ENCODE peak calls at places on chromosomes 12 and 14, in seven cellular contexts. One of them, this sample, is unnamed.

GRCh38 chr12:126156806-126157574 is 1091.8 kb downstream of the AACS start:
- ATAC-seq in upper lobe of left lung: no peak
- ATAC-seq in HCT116: no peak
- ATAC-seq in A549: no peak
- ATAC-seq in HepG2: no peak
- ATAC-seq in K562: no peak
- ATAC-seq in heart left ventricle: no peak
- ATAC-seq in this sample: no peak

GRCh38 chr12:88683628-88684027 is 103.4 kb upstream of the KITLG start:
- ATAC-seq in upper lobe of left lung: no peak
- ATAC-seq in HCT116: no peak
- ATAC-seq in A549: no peak
- ATAC-seq in HepG2: no peak
- ATAC-seq in K562: no peak
- ATAC-seq in heart left ventricle: no peak
- ATAC-seq in this sample: no peak

GRCh38 chr12:3261782-3262359 is 184.7 kb downstream of the TSPAN9 start:
- ATAC-seq in upper lobe of left lung: no peak
- ATAC-seq in HCT116: no peak
- ATAC-seq in A549: no peak
- ATAC-seq in HepG2: no peak
- ATAC-seq in K562: no peak
- ATAC-seq in heart left ventricle: peak; percentile 8
- ATAC-seq in this sample: no peak

GRCh38 chr14:84496677-84497076 is 1033.3 kb upstream of the FLRT2 start:
- ATAC-seq in upper lobe of left lung: no peak
- ATAC-seq in HCT116: no peak
- ATAC-seq in A549: no peak
- ATAC-seq in HepG2: no peak
- ATAC-seq in K562: no peak
- ATAC-seq in heart left ventricle: no peak
- ATAC-seq in this sample: no peak

GRCh38 chr12:54287316-54288157 is 7.0 kb downstream of the HNRNPA1 start:
- ATAC-seq in upper lobe of left lung: no peak
- ATAC-seq in HCT116: peak; percentile 23
- ATAC-seq in A549: peak; percentile 2
- ATAC-seq in HepG2: no peak
- ATAC-seq in K562: peak; percentile 11
- ATAC-seq in heart left ventricle: no peak
- ATAC-seq in this sample: no peak

GRCh38 chr14:71021347-71022014 is 114.2 kb downstream of the PCNX1 start:
- ATAC-seq in upper lobe of left lung: no peak
- ATAC-seq in HCT116: peak; percentile 79
- ATAC-seq in A549: no peak
- ATAC-seq in HepG2: no peak
- ATAC-seq in K562: no peak
- ATAC-seq in heart left ventricle: no peak
- ATAC-seq in this sample: no peak

GRCh38 chr14:94132285-94132887 is 3.0 kb upstream of the IFI27L2 start:
- ATAC-seq in upper lobe of left lung: no peak
- ATAC-seq in HCT116: peak; percentile 24
- ATAC-seq in A549: peak; percentile 23
- ATAC-seq in HepG2: no peak
- ATAC-seq in K562: no peak
- ATAC-seq in heart left ventricle: no peak
- ATAC-seq in this sample: no peak

GRCh38 chr12:27243006-27243405 is 1.1 kb upstream of the STK38L start:
- ATAC-seq in upper lobe of left lung: no peak
- ATAC-seq in HCT116: no peak
- ATAC-seq in A549: no peak
- ATAC-seq in HepG2: no peak
- ATAC-seq in K562: no peak
- ATAC-seq in heart left ventricle: no peak
- ATAC-seq in this sample: no peak

GRCh38 chr12:117433878-117434277 is 72.5 kb upstream of the NOS1 start:
- ATAC-seq in upper lobe of left lung: no peak
- ATAC-seq in HCT116: no peak
- ATAC-seq in A549: no peak
- ATAC-seq in HepG2: no peak
- ATAC-seq in K562: no peak
- ATAC-seq in heart left ventricle: no peak
- ATAC-seq in this sample: no peak

GRCh38 chr12:109592195-109592904 is 18.8 kb downstream of the MVK start:
- ATAC-seq in upper lobe of left lung: no peak
- ATAC-seq in HCT116: no peak
- ATAC-seq in A549: no peak
- ATAC-seq in HepG2: no peak
- ATAC-seq in K562: no peak
- ATAC-seq in heart left ventricle: peak; percentile 83
- ATAC-seq in this sample: no peak

GRCh38 chr12:106976668-106977067 is 10.3 kb downstream of the MTERF2 start:
- ATAC-seq in upper lobe of left lung: no peak
- ATAC-seq in HCT116: no peak
- ATAC-seq in A549: no peak
- ATAC-seq in HepG2: no peak
- ATAC-seq in K562: no peak
- ATAC-seq in heart left ventricle: peak; percentile 31
- ATAC-seq in this sample: no peak

GRCh38 chr12:30422844-30423243 is 272.8 kb downstream of the IPO8 start:
- ATAC-seq in upper lobe of left lung: no peak
- ATAC-seq in HCT116: no peak
- ATAC-seq in A549: no peak
- ATAC-seq in HepG2: no peak
- ATAC-seq in K562: no peak
- ATAC-seq in heart left ventricle: peak; percentile 50
- ATAC-seq in this sample: no peak

GRCh38 chr12:6950944-6951540 is at the start of gene PTPN6:
- ATAC-seq in upper lobe of left lung: peak; percentile 72
- ATAC-seq in HCT116: no peak
- ATAC-seq in A549: no peak
- ATAC-seq in HepG2: no peak
- ATAC-seq in K562: no peak
- ATAC-seq in heart left ventricle: peak; percentile 33
- ATAC-seq in this sample: peak; percentile 16

GRCh38 chr14:57182760-57183503 is 85.8 kb downstream of the EXOC5 start:
- ATAC-seq in upper lobe of left lung: no peak
- ATAC-seq in HCT116: peak; percentile 78
- ATAC-seq in A549: peak; percentile 71
- ATAC-seq in HepG2: peak; percentile 68
- ATAC-seq in K562: peak; percentile 76
- ATAC-seq in heart left ventricle: no peak
- ATAC-seq in this sample: no peak

GRCh38 chr14:32509632-32510187 is 180.6 kb downstream of the AKAP6 start:
- ATAC-seq in upper lobe of left lung: peak; percentile 58
- ATAC-seq in HCT116: no peak
- ATAC-seq in A549: peak; percentile 88
- ATAC-seq in HepG2: peak; percentile 76
- ATAC-seq in K562: no peak
- ATAC-seq in heart left ventricle: peak; percentile 84
- ATAC-seq in this sample: peak; percentile 93

GRCh38 chr14:51236314-51236713 is 3.7 kb upstream of the TMX1 start:
- ATAC-seq in upper lobe of left lung: no peak
- ATAC-seq in HCT116: no peak
- ATAC-seq in A549: no peak
- ATAC-seq in HepG2: no peak
- ATAC-seq in K562: peak; percentile 60
- ATAC-seq in heart left ventricle: no peak
- ATAC-seq in this sample: no peak

GRCh38 chr12:563250-563781 is 99.9 kb downstream of the NINJ2 start:
- ATAC-seq in upper lobe of left lung: no peak
- ATAC-seq in HCT116: no peak
- ATAC-seq in A549: no peak
- ATAC-seq in HepG2: no peak
- ATAC-seq in K562: no peak
- ATAC-seq in heart left ventricle: no peak
- ATAC-seq in this sample: no peak

GRCh38 chr12:32483499-32483898 is 84.1 kb downstream of the FGD4 start:
- ATAC-seq in upper lobe of left lung: peak; percentile 79
- ATAC-seq in HCT116: no peak
- ATAC-seq in A549: peak; percentile 45
- ATAC-seq in HepG2: no peak
- ATAC-seq in K562: no peak
- ATAC-seq in heart left ventricle: peak; percentile 67
- ATAC-seq in this sample: peak; percentile 76

GRCh38 chr14:61662437-61663311 is 32.6 kb upstream of the HIF1A start:
- ATAC-seq in upper lobe of left lung: peak; percentile 74
- ATAC-seq in HCT116: peak; percentile 40
- ATAC-seq in A549: peak; percentile 55
- ATAC-seq in HepG2: no peak
- ATAC-seq in K562: peak; percentile 35
- ATAC-seq in heart left ventricle: peak; percentile 63
- ATAC-seq in this sample: no peak

GRCh38 chr14:56294125-56294524 is 175.9 kb downstream of the PELI2 start:
- ATAC-seq in upper lobe of left lung: no peak
- ATAC-seq in HCT116: peak; percentile 89
- ATAC-seq in A549: peak; percentile 89
- ATAC-seq in HepG2: peak; percentile 66
- ATAC-seq in K562: peak; percentile 70
- ATAC-seq in heart left ventricle: no peak
- ATAC-seq in this sample: no peak

GRCh38 chr14:25464772-25465171 is 414.8 kb upstream of the STXBP6 start:
- ATAC-seq in upper lobe of left lung: no peak
- ATAC-seq in HCT116: no peak
- ATAC-seq in A549: no peak
- ATAC-seq in HepG2: no peak
- ATAC-seq in K562: no peak
- ATAC-seq in heart left ventricle: no peak
- ATAC-seq in this sample: no peak

DNA sequence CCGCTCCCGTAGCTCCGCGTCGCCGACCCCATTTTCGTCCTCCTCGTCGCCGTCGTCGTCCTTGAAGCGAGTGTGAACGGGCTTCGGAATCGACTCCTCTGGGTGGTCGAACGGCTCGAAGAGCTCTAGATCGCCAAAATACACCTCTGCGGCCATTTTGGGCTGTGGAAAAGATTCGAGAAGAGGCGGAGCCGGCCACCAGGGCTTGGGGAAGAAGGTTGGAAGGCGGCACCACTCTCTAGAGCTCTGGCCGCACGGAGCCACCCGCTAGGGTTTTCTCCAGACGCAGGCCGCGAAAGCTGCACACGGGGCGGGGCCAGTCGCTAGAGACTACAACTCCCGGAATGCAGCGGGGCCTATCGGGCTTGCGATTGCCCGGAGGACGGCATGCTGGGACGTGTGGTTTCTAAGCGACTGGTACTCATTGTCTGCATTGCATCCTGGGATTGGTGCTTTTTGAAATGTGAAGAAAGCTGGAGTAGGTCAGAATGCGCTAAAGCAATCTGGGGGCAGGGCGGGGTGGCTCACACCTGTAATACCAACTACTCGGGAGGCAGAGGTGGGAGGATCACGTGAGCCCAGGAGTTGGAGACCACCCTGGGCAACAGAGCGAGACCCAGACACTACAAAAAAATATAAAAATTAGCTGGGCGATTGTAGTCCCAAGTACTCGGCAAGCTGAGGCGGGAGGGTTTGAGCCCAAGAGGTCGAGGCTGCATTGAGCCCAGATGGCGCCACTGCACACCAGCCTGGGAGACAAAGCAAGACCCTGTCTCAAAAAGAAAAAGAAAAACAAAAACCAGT is at the start of gene ZCCHC8:
- ATAC-seq in upper lobe of left lung: peak; percentile 99
- ATAC-seq in HCT116: peak; percentile 97
- ATAC-seq in A549: peak; percentile 96
- ATAC-seq in HepG2: peak; percentile 94
- ATAC-seq in K562: peak; percentile 91
- ATAC-seq in heart left ventricle: peak; percentile 98
- ATAC-seq in this sample: peak; percentile 99
- TF ChIP-seq CTCF in upper lobe of left lung: no peak
- TF ChIP-seq CTCF in HCT116: peak; percentile 26
- TF ChIP-seq CTCF in A549: peak; percentile 30
- TF ChIP-seq CTCF in HepG2: peak; percentile 45
- TF ChIP-seq CTCF in K562: peak; percentile 16
- TF ChIP-seq CTCF in heart left ventricle: no peak
- TF ChIP-seq CTCF in this sample: peak; percentile 38

DNA sequence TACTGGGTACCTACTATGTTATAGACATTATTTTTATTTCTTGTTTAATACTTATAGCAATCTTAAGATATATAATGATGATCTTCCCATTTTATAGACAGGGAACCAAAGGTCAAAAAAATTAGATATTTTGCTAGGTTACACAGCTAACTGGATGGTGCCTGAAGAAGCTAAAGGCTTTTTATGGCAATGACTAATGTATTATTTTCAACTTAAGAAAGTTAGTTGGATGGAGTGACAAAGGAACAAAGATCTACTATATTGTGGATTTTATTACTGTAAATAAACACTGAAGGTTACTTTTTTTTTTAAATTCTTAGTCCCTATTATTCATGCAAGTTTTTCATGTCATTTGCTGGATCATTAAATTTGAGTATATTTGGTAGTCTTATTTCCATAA is 227.9 kb downstream of the GPHN start:
- ATAC-seq in upper lobe of left lung: no peak
- ATAC-seq in HCT116: no peak
- ATAC-seq in A549: no peak
- ATAC-seq in HepG2: no peak
- ATAC-seq in K562: no peak
- ATAC-seq in heart left ventricle: no peak
- ATAC-seq in this sample: no peak
- TF ChIP-seq POLR2A in upper lobe of left lung: no peak
- TF ChIP-seq POLR2A in HCT116: no peak
- TF ChIP-seq POLR2A in A549: no peak
- TF ChIP-seq POLR2A in HepG2: no peak
- TF ChIP-seq POLR2A in K562: no peak
- TF ChIP-seq POLR2A in heart left ventricle: no peak
- TF ChIP-seq POLR2A in this sample: no peak

GRCh38 chr14:38197001-38197760 is 10.5 kb upstream of the SSTR1 start:
- ATAC-seq in upper lobe of left lung: no peak
- ATAC-seq in HCT116: no peak
- ATAC-seq in A549: no peak
- ATAC-seq in HepG2: peak; percentile 57
- ATAC-seq in K562: no peak
- ATAC-seq in heart left ventricle: no peak
- ATAC-seq in this sample: no peak

GRCh38 chr14:38199768-38200167 is 7.9 kb upstream of the SSTR1 start:
- ATAC-seq in upper lobe of left lung: no peak
- ATAC-seq in HCT116: no peak
- ATAC-seq in A549: no peak
- ATAC-seq in HepG2: no peak
- ATAC-seq in K562: no peak
- ATAC-seq in heart left ventricle: no peak
- ATAC-seq in this sample: no peak

GRCh38 chr14:38198425-38198824 is 9.3 kb upstream of the SSTR1 start:
- ATAC-seq in upper lobe of left lung: no peak
- ATAC-seq in HCT116: no peak
- ATAC-seq in A549: no peak
- ATAC-seq in HepG2: no peak
- ATAC-seq in K562: no peak
- ATAC-seq in heart left ventricle: no peak
- ATAC-seq in this sample: no peak

GRCh38 chr14:38199076-38199475 is 8.6 kb upstream of the SSTR1 start:
- ATAC-seq in upper lobe of left lung: no peak
- ATAC-seq in HCT116: no peak
- ATAC-seq in A549: no peak
- ATAC-seq in HepG2: peak; percentile 32
- ATAC-seq in K562: no peak
- ATAC-seq in heart left ventricle: no peak
- ATAC-seq in this sample: no peak

GRCh38 chr14:38197761-38198345 is 9.9 kb upstream of the SSTR1 start:
- ATAC-seq in upper lobe of left lung: no peak
- ATAC-seq in HCT116: no peak
- ATAC-seq in A549: no peak
- ATAC-seq in HepG2: no peak
- ATAC-seq in K562: no peak
- ATAC-seq in heart left ventricle: no peak
- ATAC-seq in this sample: no peak
- TF ChIP-seq CTCF in upper lobe of left lung: no peak
- TF ChIP-seq CTCF in HCT116: no peak
- TF ChIP-seq CTCF in A549: no peak
- TF ChIP-seq CTCF in HepG2: no peak
- TF ChIP-seq CTCF in K562: no peak
- TF ChIP-seq CTCF in heart left ventricle: no peak
- TF ChIP-seq CTCF in this sample: no peak

GRCh38 chr12:46268617-46269428 is at the start of gene SLC38A1:
- ATAC-seq in upper lobe of left lung: peak; percentile 88
- ATAC-seq in HCT116: peak; percentile 80
- ATAC-seq in A549: peak; percentile 87
- ATAC-seq in HepG2: peak; percentile 89
- ATAC-seq in K562: peak; percentile 87
- ATAC-seq in heart left ventricle: peak; percentile 87
- ATAC-seq in this sample: peak; percentile 90
- TF ChIP-seq POLR2A in upper lobe of left lung: no peak
- TF ChIP-seq POLR2A in HCT116: peak; percentile 63
- TF ChIP-seq POLR2A in A549: peak; percentile 42
- TF ChIP-seq POLR2A in HepG2: peak; percentile 84
- TF ChIP-seq POLR2A in K562: peak; percentile 88
- TF ChIP-seq POLR2A in heart left ventricle: peak; percentile 83
- TF ChIP-seq POLR2A in this sample: peak; percentile 85

This sample was measured in gastroesophageal sphincter.